ENCODE peak calls at places on chromosomes 2 and 18, in four cellular contexts. Z, O, R and V are unnamed samples.

GRCh38 chr2:86194751-86195054 is 559 bp downstream of the IMMT start:
- DNase-seq in Z (no peak), O (no peak), R (no peak), V (peak)

GRCh38 chr2:4291430-4291829 is 588.1 kb downstream of the DCDC2C start:
- DNase-seq in Z (no peak), O (no peak), R (no peak), V (no peak)

GRCh38 chr2:12796617-12797016 is 79.9 kb downstream of the TRIB2 start:
- DNase-seq in Z (no peak), O (no peak), R (no peak), V (no peak)

GRCh38 chr2:34332813-34333212 is 733.7 kb upstream of the FAM98A start:
- DNase-seq in Z (no peak), O (no peak), R (no peak), V (no peak)

GRCh38 chr2:131122496-131122895 is 17.4 kb downstream of the PLEKHB2 start:
- DNase-seq in Z (no peak), O (no peak), R (no peak), V (no peak)

GRCh38 chr2:240411261-240412160 is 24.0 kb upstream of the GPC1 start:
- DNase-seq in Z (no peak), O (no peak), R (no peak), V (no peak)

GRCh38 chr2:153871231-153872221 is at the start of gene GALNT13:
- DNase-seq in Z (peak), O (no peak), R (no peak), V (peak)

GRCh38 chr2:15126373-15126772 is 434.8 kb downstream of the NBAS start:
- DNase-seq in Z (no peak), O (no peak), R (no peak), V (no peak)

GRCh38 chr2:99975386-99975785 is 167.0 kb downstream of the AFF3 start:
- DNase-seq in Z (no peak), O (no peak), R (no peak), V (no peak)

GRCh38 chr2:204625135-204625534 is 79.9 kb downstream of the PARD3B start:
- DNase-seq in Z (no peak), O (no peak), R (no peak), V (no peak)

GRCh38 chr18:21897811-21898210 is 157.2 kb downstream of the MIB1 start:
- DNase-seq in Z (peak), O (peak), R (peak), V (peak)

GRCh38 chr2:118945921-118946320 is 3.9 kb downstream of the MARCO start:
- DNase-seq in Z (no peak), O (no peak), R (no peak), V (no peak)

GRCh38 chr2:45131587-45131986 is 122.3 kb upstream of the SIX2 start:
- DNase-seq in Z (no peak), O (no peak), R (no peak), V (no peak)

GRCh38 chr2:175282300-175282699 is 100.8 kb upstream of the ATP5MC3 start:
- DNase-seq in Z (peak), O (no peak), R (peak), V (no peak)

GRCh38 chr2:82508702-82509101 is 1950.4 kb downstream of the SUCLG1 start:
- DNase-seq in Z (no peak), O (no peak), R (no peak), V (no peak)

GRCh38 chr2:9174771-9175441 is 31.7 kb upstream of the ASAP2 start:
- DNase-seq in Z (peak), O (no peak), R (peak), V (peak)

GRCh38 chr2:238425979-238426567 is 654 bp upstream of the ASB1 start:
- DNase-seq in Z (peak), O (no peak), R (no peak), V (no peak)

GRCh38 chr2:150586858-150587257 is 99.4 kb upstream of the RND3 start:
- DNase-seq in Z (no peak), O (no peak), R (no peak), V (no peak)

GRCh38 chr2:71748227-71748626 is 294.9 kb downstream of the DYSF start:
- DNase-seq in Z (peak), O (no peak), R (no peak), V (no peak)

GRCh38 chr2:216316743-216317142 is 55.5 kb downstream of the MARCHF4 start:
- DNase-seq in Z (peak), O (no peak), R (no peak), V (no peak)

GRCh38 chr2:57075226-57075625 is 891.4 kb downstream of the CCDC85A start:
- DNase-seq in Z (peak), O (no peak), R (no peak), V (no peak)

GRCh38 chr18:47882641-47883040 is 47.8 kb downstream of the SMAD2 start:
- DNase-seq in Z (no peak), O (no peak), R (no peak), V (no peak)

GRCh38 chr2:109337221-109337620 is 208.2 kb downstream of the SH3RF3 start:
- DNase-seq in Z (no peak), O (no peak), R (no peak), V (no peak)

GRCh38 chr2:66840321-66841014 is 405.5 kb downstream of the MEIS1 start:
- DNase-seq in Z (no peak), O (no peak), R (no peak), V (no peak)

GRCh38 chr2:152763651-152764050 is 45.2 kb downstream of the ARL6IP6 start:
- DNase-seq in Z (no peak), O (no peak), R (no peak), V (no peak)

GRCh38 chr2:218999881-219000568 is 6.8 kb upstream of the CRYBA2 start:
- DNase-seq in Z (no peak), O (no peak), R (no peak), V (no peak)

GRCh38 chr2:197286805-197287595 is 23.6 kb downstream of the ANKRD44 start:
- DNase-seq in Z (peak), O (no peak), R (peak), V (no peak)

GRCh38 chr2:134704173-134704572 is 14.6 kb downstream of the TMEM163 start:
- DNase-seq in Z (no peak), O (no peak), R (no peak), V (no peak)

GRCh38 chr18:61129001-61129400 is 204.2 kb upstream of the CDH20 start:
- DNase-seq in Z (no peak), O (no peak), R (no peak), V (no peak)

GRCh38 chr18:48455555-48456478 is 46.6 kb upstream of the ZBTB7C start:
- DNase-seq in Z (no peak), O (no peak), R (no peak), V (no peak)

GRCh38 chr2:128467321-128467901 is 148.7 kb upstream of the HS6ST1 start:
- DNase-seq in Z (no peak), O (no peak), R (no peak), V (peak)

GRCh38 chr18:25099838-25100393 is 252.1 kb downstream of the ZNF521 start:
- DNase-seq in Z (no peak), O (no peak), R (no peak), V (no peak)

GRCh38 chr18:45935591-45936335 is 31.4 kb downstream of the EPG5 start:
- DNase-seq in Z (no peak), O (no peak), R (no peak), V (no peak)

GRCh38 chr18:36179562-36180334 is 7.5 kb upstream of the MOCOS start:
- DNase-seq in Z (no peak), O (no peak), R (peak), V (peak)

GRCh38 chr18:3664563-3665178 is 214.7 kb downstream of the TGIF1 start:
- DNase-seq in Z (no peak), O (no peak), R (no peak), V (no peak)